ENCODE peak calls at places on chromosomes 12 and 14, in five cellular contexts. D, N, C, O and W are unnamed samples. For H3K36me3, the result is how much of the 10 kb centered on the place peaks cover.

GRCh38 chr12:58596381-58596780 is 323.9 kb downstream of the LRIG3 start:
- DNase-seq in O (no peak), N (peak), D (no peak), C (no peak), W (no peak)

GRCh38 chr12:94615284-94616216 is 34.8 kb downstream of the TMCC3 start:
- DNase-seq in C (peak), N (peak), O (no peak), D (peak), W (no peak)

GRCh38 chr14:65853407-65853955 is 441.0 kb downstream of the FUT8 start:
- DNase-seq in O (no peak), C (no peak), N (no peak), D (no peak), W (no peak)

GRCh38 chr12:56315256-56315625 is 547 bp downstream of the CNPY2 start:
- DNase-seq in N (no peak), C (no peak), O (no peak), D (no peak), W (no peak)

GRCh38 chr14:67620217-67620789 is 583 bp downstream of the ARG2 start:
- DNase-seq in N (peak), D (peak), O (no peak), C (peak), W (no peak)

GRCh38 chr14:20278414-20278813 is 27.3 kb downstream of the TTC5 start:
- DNase-seq in O (no peak), D (peak), N (peak), C (no peak), W (no peak)

GRCh38 chr12:46661161-46661845 is 164.5 kb downstream of the SLC38A4 start:
- DNase-seq in N (peak), O (no peak), C (peak), D (peak), W (peak)

GRCh38 chr12:18275974-18276373 is 14.7 kb downstream of the PIK3C2G start:
- DNase-seq in O (no peak), C (no peak), D (no peak), N (peak), W (no peak)

GRCh38 chr14:68397371-68397779 is 395.5 kb downstream of the ZFP36L1 start:
- DNase-seq in C (no peak), N (no peak), O (no peak), D (peak), W (no peak)

GRCh38 chr12:6241495-6241894 is 41.3 kb downstream of the CD9 start:
- DNase-seq in D (peak), O (no peak), C (peak), N (no peak), W (no peak)

GRCh38 chr12:24931666-24932405 is 17.1 kb downstream of the BCAT1 start:
- DNase-seq in C (no peak), O (no peak), D (peak), N (no peak), W (no peak)

GRCh38 chr12:125092872-125093680 is 27.8 kb downstream of the AACS start:
- DNase-seq in C (no peak), N (peak), D (peak), O (no peak), W (no peak)

GRCh38 chr14:92647499-92648279 is 100.7 kb downstream of the LGMN start:
- DNase-seq in D (peak), O (no peak), N (no peak), C (no peak), W (no peak)

GRCh38 chr12:96981053-96981452 is 74.0 kb downstream of the NEDD1 start:
- DNase-seq in D (no peak), O (no peak), C (no peak), N (peak), W (no peak)

GRCh38 chr12:76470028-76470939 is 89.3 kb downstream of the OSBPL8 start:
- DNase-seq in O (no peak), D (peak), C (no peak), N (peak), W (peak)

GRCh38 chr12:109625131-109625559 is 51.6 kb downstream of the MVK start:
- DNase-seq in D (peak), O (no peak), N (peak), C (no peak), W (no peak)
- TF ChIP-seq CTCF in D (peak), O (no peak), N (no peak), C (no peak), W (no peak)

DNA sequence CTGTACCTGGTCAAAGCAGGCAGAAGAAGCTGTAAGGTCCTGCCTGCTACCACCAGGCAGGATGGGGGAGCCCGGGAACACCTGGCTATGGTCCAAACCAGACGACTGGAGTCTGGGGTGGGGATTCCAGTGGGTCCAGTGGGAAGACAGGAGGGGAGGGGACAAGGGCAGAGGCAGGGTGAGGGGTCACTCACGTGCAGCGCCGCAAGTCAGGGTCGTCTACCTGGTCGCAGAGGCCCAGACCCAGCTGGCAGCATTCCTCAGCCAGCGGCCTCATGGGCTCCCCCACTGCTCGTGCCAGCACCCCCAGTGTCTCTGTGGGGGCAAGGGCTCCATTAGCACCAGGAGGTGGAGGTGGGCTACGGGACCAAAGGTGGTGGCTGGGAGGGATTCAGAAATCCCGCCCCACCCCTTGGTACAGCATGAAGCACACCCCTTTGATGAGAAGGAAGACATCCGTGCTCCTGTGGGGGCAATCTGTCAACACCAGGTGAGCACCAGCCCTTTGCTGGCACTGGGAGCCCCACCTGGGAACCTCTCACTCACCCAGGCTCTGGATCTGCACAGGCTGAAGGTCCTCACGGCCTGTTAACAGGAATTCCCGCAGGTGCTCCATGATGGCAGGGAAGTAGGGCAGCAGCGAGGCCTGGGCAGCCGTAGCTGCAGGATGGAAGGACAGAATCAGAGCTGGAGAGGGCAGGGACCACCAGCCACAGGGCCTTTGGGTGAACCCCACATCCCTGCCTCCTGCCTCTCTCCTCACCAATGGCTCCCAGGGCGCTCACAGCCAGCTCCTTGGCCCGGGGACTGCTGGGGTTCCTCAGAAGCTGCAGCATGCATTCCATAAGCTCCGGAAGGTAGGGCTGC is 4.3 kb downstream of the IPO4 start:
- DNase-seq in O (no peak), D (no peak), N (no peak), C (no peak), W (no peak)
- H3K36me3 ChIP-seq in O (under half), D (half or more), N (under half), C (under half), W (half or more)

DNA sequence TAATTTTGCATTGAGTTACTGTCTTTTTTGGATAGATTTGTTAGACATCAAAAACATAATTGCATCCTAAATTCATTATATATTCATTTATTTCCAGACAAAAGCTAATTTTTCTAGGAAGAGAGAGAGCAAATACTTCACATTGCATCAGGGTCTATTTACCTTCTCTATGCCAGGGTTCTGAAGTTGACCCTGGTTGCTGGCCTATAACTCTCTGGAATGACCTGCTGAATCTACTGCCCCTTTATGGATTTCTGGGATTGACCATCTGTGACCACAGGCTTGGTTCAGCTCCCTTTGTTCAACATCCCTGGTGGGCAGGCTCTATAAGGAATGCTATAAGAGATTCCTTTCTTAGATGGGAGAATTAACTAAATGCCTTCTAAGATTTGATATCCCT is 414.8 kb upstream of the STXBP6 start:
- DNase-seq in C (no peak), D (no peak), O (no peak), N (no peak), W (no peak)
- TF ChIP-seq CTCF in C (no peak), D (no peak), O (no peak), N (no peak), W (no peak)

GRCh38 chr12:47782372-47782770 is 9.3 kb downstream of the SLC48A1 start:
- DNase-seq in C (no peak), N (no peak), O (no peak), D (no peak), W (no peak)

GRCh38 chr12:47785036-47785886 is 12.2 kb downstream of the SLC48A1 start:
- DNase-seq in O (no peak), C (no peak), D (peak), N (no peak), W (no peak)

GRCh38 chr12:47783821-47784819 is 11.1 kb downstream of the SLC48A1 start:
- DNase-seq in O (no peak), D (no peak), N (no peak), C (no peak), W (no peak)

GRCh38 chr12:47781479-47782371 is 8.7 kb downstream of the SLC48A1 start:
- DNase-seq in N (peak), C (peak), D (no peak), O (no peak), W (no peak)

GRCh38 chr12:47783024-47783755 is 10.2 kb downstream of the SLC48A1 start:
- DNase-seq in O (no peak), D (no peak), C (no peak), N (no peak), W (no peak)
- H3K36me3 ChIP-seq in O (under half), D (half or more), C (under half), N (under half), W (under half)

GRCh38 chr14:97301931-97302559 is 504.9 kb downstream of the VRK1 start:
- DNase-seq in C (no peak), D (no peak), N (no peak), O (no peak), W (no peak)

GRCh38 chr14:97295108-97295710 is 498.0 kb downstream of the VRK1 start:
- DNase-seq in C (no peak), D (no peak), N (no peak), O (no peak), W (no peak)

GRCh38 chr14:97298775-97299174 is 501.6 kb downstream of the VRK1 start:
- DNase-seq in C (no peak), N (no peak), O (no peak), D (no peak), W (no peak)

GRCh38 chr14:97298331-97298730 is 501.1 kb downstream of the VRK1 start:
- DNase-seq in N (no peak), D (no peak), O (no peak), C (no peak), W (no peak)

GRCh38 chr14:97299661-97300060 is 502.5 kb downstream of the VRK1 start:
- DNase-seq in O (peak), D (no peak), C (no peak), N (no peak), W (no peak)
- TF ChIP-seq CTCF in O (no peak), D (no peak), C (no peak), N (no peak), W (peak)

GRCh38 chr12:122333142-122334087 is 67.1 kb upstream of the VPS33A start:
- DNase-seq in N (no peak), O (no peak), D (peak), C (no peak), W (no peak)
- H3K36me3 ChIP-seq in N (under half), O (under half), D (under half), C (under half), W (under half)